ENCODE peak calls at places on chromosomes 12 and 14, in seven cellular contexts. One of them, this sample, is unnamed.

GRCh38 chr14:65019944-65020566 is 33.4 kb downstream of the FNTB start:
- DNase-seq in upper lobe of right lung: no peak
- DNase-seq in pancreas: peak
- DNase-seq in endodermal cell: peak
- DNase-seq in lower lobe of right lung: no peak
- DNase-seq in fibroblast of lung: peak
- DNase-seq in CD8-positive, alpha-beta T cell: no peak
- DNase-seq in this sample: no peak

GRCh38 chr12:123992118-123992825 is 19.3 kb downstream of the ZNF664 start:
- DNase-seq in upper lobe of right lung: no peak
- DNase-seq in pancreas: no peak
- DNase-seq in endodermal cell: no peak
- DNase-seq in lower lobe of right lung: no peak
- DNase-seq in fibroblast of lung: no peak
- DNase-seq in CD8-positive, alpha-beta T cell: no peak
- DNase-seq in this sample: no peak

GRCh38 chr12:102622618-102623017 is 142.3 kb upstream of the IGF1 start:
- DNase-seq in upper lobe of right lung: no peak
- DNase-seq in pancreas: no peak
- DNase-seq in endodermal cell: no peak
- DNase-seq in lower lobe of right lung: no peak
- DNase-seq in fibroblast of lung: no peak
- DNase-seq in CD8-positive, alpha-beta T cell: no peak
- DNase-seq in this sample: no peak

GRCh38 chr14:96095058-96095457 is 55.9 kb downstream of the C14orf132 start:
- DNase-seq in upper lobe of right lung: no peak
- DNase-seq in pancreas: no peak
- DNase-seq in endodermal cell: peak
- DNase-seq in lower lobe of right lung: no peak
- DNase-seq in fibroblast of lung: no peak
- DNase-seq in CD8-positive, alpha-beta T cell: no peak
- DNase-seq in this sample: no peak

GRCh38 chr14:59069455-59069854 is 119.0 kb upstream of the DAAM1 start:
- DNase-seq in upper lobe of right lung: no peak
- DNase-seq in pancreas: no peak
- DNase-seq in endodermal cell: peak
- DNase-seq in lower lobe of right lung: no peak
- DNase-seq in fibroblast of lung: no peak
- DNase-seq in CD8-positive, alpha-beta T cell: no peak
- DNase-seq in this sample: no peak

GRCh38 chr14:73833530-73834257 is 17.9 kb upstream of the PTGR2 start:
- DNase-seq in upper lobe of right lung: no peak
- DNase-seq in pancreas: peak
- DNase-seq in endodermal cell: peak
- DNase-seq in lower lobe of right lung: no peak
- DNase-seq in fibroblast of lung: peak
- DNase-seq in CD8-positive, alpha-beta T cell: no peak
- DNase-seq in this sample: no peak

GRCh38 chr12:124391340-124392261 is 96.7 kb downstream of the RFLNA start:
- DNase-seq in upper lobe of right lung: peak
- DNase-seq in pancreas: no peak
- DNase-seq in endodermal cell: no peak
- DNase-seq in lower lobe of right lung: peak
- DNase-seq in fibroblast of lung: peak
- DNase-seq in CD8-positive, alpha-beta T cell: peak
- DNase-seq in this sample: peak

GRCh38 chr14:55579724-55580400 is at the start of gene KTN1:
- DNase-seq in upper lobe of right lung: peak
- DNase-seq in pancreas: peak
- DNase-seq in endodermal cell: peak
- DNase-seq in lower lobe of right lung: peak
- DNase-seq in fibroblast of lung: peak
- DNase-seq in CD8-positive, alpha-beta T cell: peak
- DNase-seq in this sample: no peak

GRCh38 chr14:88613552-88614010 is 50.7 kb downstream of the ZC3H14 start:
- DNase-seq in upper lobe of right lung: no peak
- DNase-seq in pancreas: peak
- DNase-seq in endodermal cell: no peak
- DNase-seq in lower lobe of right lung: no peak
- DNase-seq in fibroblast of lung: peak
- DNase-seq in CD8-positive, alpha-beta T cell: no peak
- DNase-seq in this sample: no peak

GRCh38 chr14:22380511-22381455 is 208.2 kb downstream of the DAD1 start:
- DNase-seq in upper lobe of right lung: no peak
- DNase-seq in pancreas: no peak
- DNase-seq in endodermal cell: peak
- DNase-seq in lower lobe of right lung: no peak
- DNase-seq in fibroblast of lung: peak
- DNase-seq in CD8-positive, alpha-beta T cell: no peak
- DNase-seq in this sample: no peak

GRCh38 chr14:23481362-23481970 is 12.0 kb downstream of the NGDN start:
- DNase-seq in upper lobe of right lung: no peak
- DNase-seq in pancreas: no peak
- DNase-seq in endodermal cell: peak
- DNase-seq in lower lobe of right lung: no peak
- DNase-seq in fibroblast of lung: peak
- DNase-seq in CD8-positive, alpha-beta T cell: no peak
- DNase-seq in this sample: no peak

GRCh38 chr12:90682398-90682797 is 272.6 kb downstream of the CCER1 start:
- DNase-seq in upper lobe of right lung: no peak
- DNase-seq in pancreas: no peak
- DNase-seq in endodermal cell: no peak
- DNase-seq in lower lobe of right lung: no peak
- DNase-seq in fibroblast of lung: peak
- DNase-seq in CD8-positive, alpha-beta T cell: no peak
- DNase-seq in this sample: no peak

GRCh38 chr14:80356413-80356812 is 145.1 kb upstream of the DIO2 start:
- DNase-seq in upper lobe of right lung: no peak
- DNase-seq in pancreas: no peak
- DNase-seq in endodermal cell: peak
- DNase-seq in lower lobe of right lung: no peak
- DNase-seq in fibroblast of lung: peak
- DNase-seq in CD8-positive, alpha-beta T cell: no peak
- DNase-seq in this sample: no peak

GRCh38 chr12:111596985-111597730 is 2.0 kb downstream of the ATXN2 start:
- DNase-seq in upper lobe of right lung: peak
- DNase-seq in pancreas: peak
- DNase-seq in endodermal cell: peak
- DNase-seq in lower lobe of right lung: peak
- DNase-seq in fibroblast of lung: peak
- DNase-seq in CD8-positive, alpha-beta T cell: no peak
- DNase-seq in this sample: no peak

GRCh38 chr12:12812605-12813119 is 484 bp upstream of the DDX47 start:
- DNase-seq in upper lobe of right lung: no peak
- DNase-seq in pancreas: no peak
- DNase-seq in endodermal cell: no peak
- DNase-seq in lower lobe of right lung: no peak
- DNase-seq in fibroblast of lung: no peak
- DNase-seq in CD8-positive, alpha-beta T cell: no peak
- DNase-seq in this sample: no peak

GRCh38 chr14:20460458-20461229 is 590 bp downstream of the PIP4P1 start:
- DNase-seq in upper lobe of right lung: peak
- DNase-seq in pancreas: peak
- DNase-seq in endodermal cell: peak
- DNase-seq in lower lobe of right lung: peak
- DNase-seq in fibroblast of lung: no peak
- DNase-seq in CD8-positive, alpha-beta T cell: peak
- DNase-seq in this sample: peak

GRCh38 chr14:53354331-53354730 is 201.2 kb upstream of the DDHD1 start:
- DNase-seq in upper lobe of right lung: no peak
- DNase-seq in pancreas: no peak
- DNase-seq in endodermal cell: peak
- DNase-seq in lower lobe of right lung: no peak
- DNase-seq in fibroblast of lung: no peak
- DNase-seq in CD8-positive, alpha-beta T cell: no peak
- DNase-seq in this sample: no peak

GRCh38 chr12:8081228-8081920 is 700 bp upstream of the NECAP1 start:
- DNase-seq in upper lobe of right lung: no peak
- DNase-seq in pancreas: peak
- DNase-seq in endodermal cell: no peak
- DNase-seq in lower lobe of right lung: no peak
- DNase-seq in fibroblast of lung: no peak
- DNase-seq in CD8-positive, alpha-beta T cell: no peak
- DNase-seq in this sample: no peak

GRCh38 chr14:59631237-59631636 is 54.6 kb upstream of the CCDC175 start:
- DNase-seq in upper lobe of right lung: no peak
- DNase-seq in pancreas: no peak
- DNase-seq in endodermal cell: peak
- DNase-seq in lower lobe of right lung: no peak
- DNase-seq in fibroblast of lung: no peak
- DNase-seq in CD8-positive, alpha-beta T cell: no peak
- DNase-seq in this sample: no peak

GRCh38 chr12:103423061-103423473 is 72.7 kb downstream of the C12orf42 start:
- DNase-seq in upper lobe of right lung: no peak
- DNase-seq in pancreas: no peak
- DNase-seq in endodermal cell: peak
- DNase-seq in lower lobe of right lung: no peak
- DNase-seq in fibroblast of lung: no peak
- DNase-seq in CD8-positive, alpha-beta T cell: no peak
- DNase-seq in this sample: no peak

GRCh38 chr12:10069099-10069498 is 29.7 kb downstream of the CLEC1A start:
- DNase-seq in upper lobe of right lung: no peak
- DNase-seq in pancreas: no peak
- DNase-seq in endodermal cell: no peak
- DNase-seq in lower lobe of right lung: no peak
- DNase-seq in fibroblast of lung: peak
- DNase-seq in CD8-positive, alpha-beta T cell: no peak
- DNase-seq in this sample: no peak
- H3K4me3 ChIP-seq in upper lobe of right lung: no peak
- H3K4me3 ChIP-seq in pancreas: no peak
- H3K4me3 ChIP-seq in endodermal cell: no peak
- H3K4me3 ChIP-seq in lower lobe of right lung: no peak
- H3K4me3 ChIP-seq in fibroblast of lung: no peak
- H3K4me3 ChIP-seq in CD8-positive, alpha-beta T cell: no peak
- H3K4me3 ChIP-seq in this sample: no peak

GRCh38 chr12:57237653-57237951 is 8.1 kb downstream of the SHMT2 start:
- DNase-seq in upper lobe of right lung: peak
- DNase-seq in pancreas: no peak
- DNase-seq in endodermal cell: peak
- DNase-seq in lower lobe of right lung: no peak
- DNase-seq in fibroblast of lung: no peak
- DNase-seq in CD8-positive, alpha-beta T cell: no peak
- DNase-seq in this sample: no peak

GRCh38 chr12:57238854-57239554 is 9.5 kb downstream of the SHMT2 start:
- DNase-seq in upper lobe of right lung: peak
- DNase-seq in pancreas: peak
- DNase-seq in endodermal cell: peak
- DNase-seq in lower lobe of right lung: peak
- DNase-seq in fibroblast of lung: peak
- DNase-seq in CD8-positive, alpha-beta T cell: peak
- DNase-seq in this sample: no peak

GRCh38 chr12:57236925-57237652 is 7.6 kb downstream of the SHMT2 start:
- DNase-seq in upper lobe of right lung: no peak
- DNase-seq in pancreas: peak
- DNase-seq in endodermal cell: peak
- DNase-seq in lower lobe of right lung: peak
- DNase-seq in fibroblast of lung: no peak
- DNase-seq in CD8-positive, alpha-beta T cell: no peak
- DNase-seq in this sample: no peak

GRCh38 chr12:57239587-57240068 is 10.1 kb downstream of the SHMT2 start:
- DNase-seq in upper lobe of right lung: no peak
- DNase-seq in pancreas: no peak
- DNase-seq in endodermal cell: peak
- DNase-seq in lower lobe of right lung: no peak
- DNase-seq in fibroblast of lung: no peak
- DNase-seq in CD8-positive, alpha-beta T cell: no peak
- DNase-seq in this sample: no peak

DNA sequence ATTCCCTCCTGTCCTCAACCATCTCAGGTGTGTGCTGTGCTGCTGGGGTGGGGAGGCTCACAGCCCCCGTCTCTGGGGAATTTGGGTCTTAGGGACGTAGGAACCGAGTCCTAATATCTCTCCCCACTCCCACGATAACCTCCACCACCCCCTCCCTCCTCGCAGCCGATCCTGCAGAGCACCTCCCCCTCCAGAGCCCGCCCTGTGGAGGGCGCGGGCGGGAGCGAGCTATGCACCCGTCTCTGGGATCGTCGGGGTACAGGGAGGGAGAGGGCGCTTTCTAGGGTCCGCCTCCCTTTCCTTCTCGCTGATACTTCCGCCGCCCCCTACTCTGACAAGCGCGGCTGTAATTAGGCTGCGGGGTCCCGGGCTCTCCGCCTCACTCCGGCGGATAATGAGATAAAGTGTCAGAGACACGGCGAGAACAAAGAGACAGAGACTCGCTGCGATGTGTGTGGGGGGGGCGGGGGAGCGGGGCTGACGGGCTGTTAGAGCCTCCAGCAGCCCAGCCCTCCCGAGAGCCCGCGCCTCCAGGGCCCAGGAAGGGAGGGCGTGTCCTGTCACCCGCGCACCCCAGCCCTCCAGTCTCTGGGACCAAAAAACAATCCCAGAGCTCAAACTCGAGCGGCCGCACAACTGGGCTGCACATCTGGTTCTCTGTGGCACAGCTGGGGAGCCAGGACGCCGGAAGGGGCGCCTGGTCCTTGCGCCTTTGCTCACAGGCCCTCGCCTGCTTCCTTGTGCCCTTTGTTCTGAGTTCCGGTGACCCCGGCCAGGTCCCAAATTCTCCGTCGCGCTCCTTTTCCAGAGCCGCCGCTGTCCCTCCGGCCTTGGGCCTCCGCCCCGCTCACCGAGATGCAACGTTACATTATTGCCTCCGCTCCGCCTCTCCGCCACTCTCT is 8.7 kb downstream of the SHMT2 start:
- DNase-seq in upper lobe of right lung: peak
- DNase-seq in pancreas: peak
- DNase-seq in endodermal cell: peak
- DNase-seq in lower lobe of right lung: peak
- DNase-seq in fibroblast of lung: no peak
- DNase-seq in CD8-positive, alpha-beta T cell: no peak
- DNase-seq in this sample: no peak
- TF ChIP-seq CTCF in upper lobe of right lung: no peak
- TF ChIP-seq CTCF in pancreas: no peak
- TF ChIP-seq CTCF in endodermal cell: no peak
- TF ChIP-seq CTCF in lower lobe of right lung: no peak
- TF ChIP-seq CTCF in fibroblast of lung: no peak
- TF ChIP-seq CTCF in CD8-positive, alpha-beta T cell: no peak
- TF ChIP-seq CTCF in this sample: no peak

DNA sequence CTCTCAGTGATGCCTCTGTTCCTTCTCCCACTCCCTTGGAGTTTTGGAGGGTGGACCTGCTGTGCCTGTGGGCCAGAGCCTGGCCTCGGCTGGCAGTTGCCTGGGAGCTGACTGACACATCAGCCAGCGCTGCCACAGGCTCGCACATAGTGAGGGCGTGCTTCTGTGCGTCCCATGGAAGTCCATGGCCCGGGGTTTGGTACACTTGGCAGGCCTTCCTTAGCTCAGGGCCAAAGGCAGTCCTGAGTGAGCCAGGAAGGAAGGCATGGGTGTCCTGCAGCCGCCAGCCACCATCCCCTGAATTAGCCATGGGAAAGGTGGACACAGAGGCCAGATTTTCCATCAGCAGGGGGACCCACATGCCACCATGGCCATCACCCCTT is 1.1 kb upstream of the DEGS2 start:
- DNase-seq in upper lobe of right lung: no peak
- DNase-seq in pancreas: no peak
- DNase-seq in endodermal cell: no peak
- DNase-seq in lower lobe of right lung: no peak
- DNase-seq in fibroblast of lung: no peak
- DNase-seq in CD8-positive, alpha-beta T cell: no peak
- DNase-seq in this sample: no peak
- H3K4me3 ChIP-seq in upper lobe of right lung: no peak
- H3K4me3 ChIP-seq in pancreas: no peak
- H3K4me3 ChIP-seq in endodermal cell: no peak
- H3K4me3 ChIP-seq in lower lobe of right lung: no peak
- H3K4me3 ChIP-seq in fibroblast of lung: no peak
- H3K4me3 ChIP-seq in CD8-positive, alpha-beta T cell: no peak
- H3K4me3 ChIP-seq in this sample: no peak

GRCh38 chr14:63766616-63767015 is 38.8 kb upstream of the SGPP1 start:
- DNase-seq in upper lobe of right lung: no peak
- DNase-seq in pancreas: no peak
- DNase-seq in endodermal cell: no peak
- DNase-seq in lower lobe of right lung: no peak
- DNase-seq in fibroblast of lung: no peak
- DNase-seq in CD8-positive, alpha-beta T cell: no peak
- DNase-seq in this sample: no peak
- TF ChIP-seq CTCF in upper lobe of right lung: no peak
- TF ChIP-seq CTCF in pancreas: no peak
- TF ChIP-seq CTCF in endodermal cell: no peak
- TF ChIP-seq CTCF in lower lobe of right lung: no peak
- TF ChIP-seq CTCF in fibroblast of lung: no peak
- TF ChIP-seq CTCF in CD8-positive, alpha-beta T cell: no peak
- TF ChIP-seq CTCF in this sample: no peak